ENCODE peak calls at places on chromosomes 7 and 10, in six cellular contexts. One of them, this sample, is unnamed. For H3K36me3, the result is how much of the 10 kb centered on the place peaks cover.

GRCh38 chr7:75660566-75661215 is 78.0 kb downstream of the HIP1 start:
- DNase-seq in colonic mucosa: no peak
- DNase-seq in left lung: no peak
- DNase-seq in kidney: peak
- DNase-seq in stomach: no peak
- DNase-seq in K562: no peak
- DNase-seq in this sample: no peak

GRCh38 chr7:108805808-108806397 is 236.2 kb downstream of the DNAJB9 start:
- DNase-seq in K562: peak
- DNase-seq in kidney: no peak
- DNase-seq in stomach: no peak
- DNase-seq in colonic mucosa: no peak
- DNase-seq in left lung: no peak
- DNase-seq in this sample: no peak

GRCh38 chr10:59284111-59284975 is 78.0 kb downstream of the FAM13C start:
- DNase-seq in stomach: no peak
- DNase-seq in kidney: no peak
- DNase-seq in K562: no peak
- DNase-seq in colonic mucosa: no peak
- DNase-seq in left lung: no peak
- DNase-seq in this sample: no peak

GRCh38 chr7:142133740-142134148 is 22.2 kb downstream of the MGAM2 start:
- DNase-seq in stomach: no peak
- DNase-seq in kidney: no peak
- DNase-seq in left lung: no peak
- DNase-seq in K562: no peak
- DNase-seq in colonic mucosa: no peak
- DNase-seq in this sample: no peak

GRCh38 chr7:114789942-114790341 is 132.0 kb upstream of the MDFIC start:
- DNase-seq in stomach: no peak
- DNase-seq in left lung: no peak
- DNase-seq in colonic mucosa: no peak
- DNase-seq in kidney: no peak
- DNase-seq in K562: no peak
- DNase-seq in this sample: no peak

GRCh38 chr7:154568346-154568745 is 434.6 kb downstream of the PAXIP1 start:
- DNase-seq in left lung: no peak
- DNase-seq in kidney: no peak
- DNase-seq in stomach: no peak
- DNase-seq in colonic mucosa: no peak
- DNase-seq in K562: no peak
- DNase-seq in this sample: no peak

GRCh38 chr7:130758429-130759056 is 24.5 kb upstream of the KLF14 start:
- DNase-seq in colonic mucosa: no peak
- DNase-seq in stomach: no peak
- DNase-seq in kidney: no peak
- DNase-seq in left lung: no peak
- DNase-seq in K562: peak
- DNase-seq in this sample: peak

GRCh38 chr10:13729959-13730358 is 143.2 kb downstream of the PRPF18 start:
- DNase-seq in left lung: no peak
- DNase-seq in kidney: no peak
- DNase-seq in K562: no peak
- DNase-seq in colonic mucosa: no peak
- DNase-seq in stomach: no peak
- DNase-seq in this sample: no peak

GRCh38 chr7:45181991-45182855 is 24.6 kb downstream of the RAMP3 start:
- DNase-seq in kidney: peak
- DNase-seq in left lung: no peak
- DNase-seq in stomach: no peak
- DNase-seq in K562: no peak
- DNase-seq in colonic mucosa: no peak
- DNase-seq in this sample: no peak

GRCh38 chr10:35907548-35907947 is 265.5 kb upstream of the FZD8 start:
- DNase-seq in stomach: no peak
- DNase-seq in colonic mucosa: no peak
- DNase-seq in kidney: no peak
- DNase-seq in left lung: no peak
- DNase-seq in K562: no peak
- DNase-seq in this sample: no peak

GRCh38 chr10:32746869-32747268 is 211.2 kb downstream of the ITGB1 start:
- DNase-seq in K562: no peak
- DNase-seq in left lung: peak
- DNase-seq in stomach: no peak
- DNase-seq in colonic mucosa: no peak
- DNase-seq in kidney: peak
- DNase-seq in this sample: no peak

GRCh38 chr7:70356975-70357374 is 758.7 kb downstream of the AUTS2 start:
- DNase-seq in left lung: no peak
- DNase-seq in K562: no peak
- DNase-seq in stomach: no peak
- DNase-seq in kidney: no peak
- DNase-seq in colonic mucosa: no peak
- DNase-seq in this sample: no peak

GRCh38 chr10:5550250-5550545 is 25.4 kb downstream of the CALML3 start:
- DNase-seq in K562: peak
- DNase-seq in left lung: no peak
- DNase-seq in stomach: no peak
- DNase-seq in colonic mucosa: no peak
- DNase-seq in kidney: no peak
- DNase-seq in this sample: no peak

GRCh38 chr7:138186951-138187351 is 110.7 kb downstream of the AKR1D1 start:
- DNase-seq in kidney: no peak
- DNase-seq in K562: no peak
- DNase-seq in colonic mucosa: no peak
- DNase-seq in left lung: no peak
- DNase-seq in stomach: no peak
- DNase-seq in this sample: no peak

GRCh38 chr7:100966542-100967291 is 2.6 kb upstream of the MUC12 start:
- DNase-seq in K562: peak
- DNase-seq in colonic mucosa: no peak
- DNase-seq in left lung: peak
- DNase-seq in kidney: peak
- DNase-seq in stomach: no peak
- DNase-seq in this sample: no peak

DNA sequence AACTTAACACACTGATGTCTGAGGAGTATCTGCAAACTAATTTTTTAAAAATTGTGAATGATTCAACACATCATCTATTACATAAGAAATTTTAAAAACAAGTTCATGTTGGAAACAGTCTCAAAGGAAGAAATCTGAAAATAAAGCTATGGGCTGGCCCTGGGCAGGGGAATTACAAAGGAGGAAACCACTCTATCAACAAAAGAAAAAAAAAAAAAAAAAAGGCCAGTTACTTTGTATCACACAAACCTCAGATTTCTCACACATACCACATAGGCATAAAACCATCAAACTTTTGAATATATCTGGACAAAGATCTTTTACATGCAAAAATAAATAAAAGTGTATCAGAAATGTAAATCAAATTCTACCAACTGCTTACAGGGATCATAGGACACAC is 20.8 kb downstream of the TIAL1 start:
- DNase-seq in K562: no peak
- DNase-seq in kidney: no peak
- DNase-seq in left lung: no peak
- DNase-seq in stomach: no peak
- DNase-seq in colonic mucosa: no peak
- DNase-seq in this sample: no peak
- H3K36me3 ChIP-seq in K562: half or more
- H3K36me3 ChIP-seq in kidney: under half
- H3K36me3 ChIP-seq in left lung: under half
- H3K36me3 ChIP-seq in stomach: half or more
- H3K36me3 ChIP-seq in colonic mucosa: under half
- H3K36me3 ChIP-seq in this sample: under half

DNA sequence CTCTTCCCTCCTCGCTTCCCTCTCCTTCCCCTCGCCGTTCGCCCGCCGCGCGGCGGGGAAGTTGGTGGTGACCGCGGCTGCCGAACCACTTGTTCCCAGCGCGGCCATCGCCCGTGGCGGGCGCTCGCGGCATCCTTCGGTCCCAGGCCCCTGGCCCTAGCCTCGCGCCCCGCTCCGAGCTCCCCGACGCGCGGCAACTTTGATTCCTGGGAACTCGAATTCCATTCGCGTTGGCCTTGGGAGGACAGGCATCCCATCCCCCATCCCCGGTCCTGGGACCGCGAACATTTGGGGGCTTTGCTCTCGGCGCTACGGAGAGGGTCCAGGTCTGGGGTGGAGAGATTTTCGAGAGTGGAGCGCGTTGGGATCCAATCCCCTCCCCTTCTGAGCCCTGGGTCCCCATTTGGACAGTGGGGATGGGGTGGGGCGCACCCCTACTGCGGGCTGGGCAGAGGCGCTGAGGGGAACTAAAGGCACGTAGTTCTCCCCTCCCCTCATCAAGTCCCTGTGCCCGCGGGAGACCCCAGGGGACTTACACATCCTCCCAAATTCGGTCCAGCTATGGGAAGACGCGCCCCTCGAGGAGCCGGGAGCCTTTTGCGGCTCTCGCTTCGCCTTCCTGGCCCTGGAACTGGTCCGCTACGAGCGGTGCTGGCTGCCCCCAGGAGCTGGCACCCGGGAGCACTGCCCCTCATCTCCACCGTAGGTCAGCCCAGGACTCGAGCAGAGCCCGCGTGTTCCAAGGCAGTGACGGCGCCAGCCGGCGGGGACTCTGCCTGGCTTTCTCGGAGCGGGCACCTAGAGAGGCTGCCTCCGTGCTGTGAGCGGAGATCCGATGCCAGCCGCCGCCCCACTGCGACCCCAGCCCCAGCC is 856 bp downstream of the CDH23 start:
- DNase-seq in K562: no peak
- DNase-seq in left lung: peak
- DNase-seq in colonic mucosa: no peak
- DNase-seq in kidney: no peak
- DNase-seq in stomach: no peak
- DNase-seq in this sample: no peak
- H3K4me3 ChIP-seq in K562: no peak
- H3K4me3 ChIP-seq in left lung: peak
- H3K4me3 ChIP-seq in colonic mucosa: peak
- H3K4me3 ChIP-seq in kidney: peak
- H3K4me3 ChIP-seq in stomach: peak
- H3K4me3 ChIP-seq in this sample: peak

GRCh38 chr7:116235380-116235779 is 25.0 kb downstream of the TES start:
- DNase-seq in K562: no peak
- DNase-seq in left lung: no peak
- DNase-seq in kidney: no peak
- DNase-seq in colonic mucosa: no peak
- DNase-seq in stomach: no peak
- DNase-seq in this sample: no peak

GRCh38 chr7:116232402-116232749 is 22.0 kb downstream of the TES start:
- DNase-seq in kidney: no peak
- DNase-seq in stomach: no peak
- DNase-seq in left lung: no peak
- DNase-seq in colonic mucosa: no peak
- DNase-seq in K562: no peak
- DNase-seq in this sample: no peak

GRCh38 chr7:116231543-116232401 is 21.4 kb downstream of the TES start:
- DNase-seq in kidney: no peak
- DNase-seq in K562: no peak
- DNase-seq in colonic mucosa: no peak
- DNase-seq in left lung: no peak
- DNase-seq in stomach: no peak
- DNase-seq in this sample: no peak

GRCh38 chr7:116234517-116235200 is 24.3 kb downstream of the TES start:
- DNase-seq in stomach: no peak
- DNase-seq in K562: no peak
- DNase-seq in left lung: no peak
- DNase-seq in colonic mucosa: no peak
- DNase-seq in kidney: no peak
- DNase-seq in this sample: no peak

DNA sequence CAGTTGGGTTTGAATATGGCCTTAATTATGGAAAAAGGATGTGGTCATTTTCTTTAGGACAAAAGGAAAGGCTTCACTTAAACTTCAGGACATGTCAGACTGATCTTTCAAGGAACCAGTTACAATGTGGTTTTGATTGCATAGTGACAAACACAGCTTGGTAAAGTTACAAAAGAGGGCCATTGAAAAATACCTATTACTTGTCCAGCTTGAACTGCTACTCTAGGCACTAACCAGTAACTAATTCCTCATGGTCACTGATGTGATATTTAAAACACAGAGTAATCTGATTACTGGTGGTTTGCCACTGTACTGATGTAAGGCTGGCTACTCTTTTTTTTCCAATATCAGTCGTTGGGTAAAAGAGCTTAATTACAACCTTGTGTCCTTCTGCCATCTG is 22.6 kb downstream of the TES start:
- DNase-seq in colonic mucosa: no peak
- DNase-seq in K562: no peak
- DNase-seq in kidney: no peak
- DNase-seq in stomach: no peak
- DNase-seq in left lung: no peak
- DNase-seq in this sample: no peak
- H3K27ac ChIP-seq in colonic mucosa: no peak
- H3K27ac ChIP-seq in K562: no peak
- H3K27ac ChIP-seq in kidney: no peak
- H3K27ac ChIP-seq in stomach: peak
- H3K27ac ChIP-seq in left lung: peak
- H3K27ac ChIP-seq in this sample: no peak

GRCh38 chr10:125742465-125742864 is 23.0 kb downstream of the EDRF1 start:
- DNase-seq in kidney: no peak
- DNase-seq in left lung: no peak
- DNase-seq in K562: no peak
- DNase-seq in stomach: no peak
- DNase-seq in colonic mucosa: no peak
- DNase-seq in this sample: no peak
- H3K36me3 ChIP-seq in kidney: half or more
- H3K36me3 ChIP-seq in left lung: under half
- H3K36me3 ChIP-seq in K562: half or more
- H3K36me3 ChIP-seq in stomach: half or more
- H3K36me3 ChIP-seq in colonic mucosa: under half
- H3K36me3 ChIP-seq in this sample: under half

GRCh38 chr7:26087321-26088091 is 64.5 kb upstream of the NFE2L3 start:
- DNase-seq in K562: no peak
- DNase-seq in kidney: no peak
- DNase-seq in left lung: no peak
- DNase-seq in colonic mucosa: no peak
- DNase-seq in stomach: no peak
- DNase-seq in this sample: no peak

GRCh38 chr7:26090927-26091519 is 61.0 kb upstream of the NFE2L3 start:
- DNase-seq in K562: peak
- DNase-seq in stomach: no peak
- DNase-seq in left lung: no peak
- DNase-seq in colonic mucosa: no peak
- DNase-seq in kidney: no peak
- DNase-seq in this sample: peak

GRCh38 chr7:26091933-26092332 is 60.1 kb upstream of the NFE2L3 start:
- DNase-seq in left lung: no peak
- DNase-seq in kidney: no peak
- DNase-seq in colonic mucosa: no peak
- DNase-seq in stomach: no peak
- DNase-seq in K562: no peak
- DNase-seq in this sample: no peak

GRCh38 chr7:26097837-26098668 is 53.9 kb upstream of the NFE2L3 start:
- DNase-seq in left lung: no peak
- DNase-seq in stomach: no peak
- DNase-seq in K562: no peak
- DNase-seq in kidney: no peak
- DNase-seq in colonic mucosa: no peak
- DNase-seq in this sample: no peak

GRCh38 chr7:26093023-26093422 is 59.0 kb upstream of the NFE2L3 start:
- DNase-seq in stomach: no peak
- DNase-seq in K562: no peak
- DNase-seq in left lung: no peak
- DNase-seq in colonic mucosa: no peak
- DNase-seq in kidney: no peak
- DNase-seq in this sample: no peak
- H3K4me3 ChIP-seq in stomach: no peak
- H3K4me3 ChIP-seq in K562: no peak
- H3K4me3 ChIP-seq in left lung: no peak
- H3K4me3 ChIP-seq in colonic mucosa: no peak
- H3K4me3 ChIP-seq in kidney: no peak
- H3K4me3 ChIP-seq in this sample: no peak